ENCODE peak calls at places on chromosomes 11 and 22, in eight cellular contexts. V, B, F, G, H, Y, N and X are unnamed samples.

GRCh38 chr22:43088616-43088978 is 594 bp downstream of the TTLL1 start:
- DNase-seq in V (no peak), B (no peak), F (peak), G (no peak), H (no peak), Y (no peak), N (peak), X (no peak)

GRCh38 chr11:63710476-63711217 is 29.3 kb downstream of the RTN3 start:
- DNase-seq in V (peak), B (no peak), F (peak), G (no peak), H (no peak), Y (no peak), N (no peak), X (no peak)

GRCh38 chr22:21457023-21457787 is 10.0 kb upstream of the TMEM191C start:
- DNase-seq in V (no peak), B (no peak), F (no peak), G (no peak), H (no peak), Y (no peak), N (no peak), X (no peak)

GRCh38 chr22:46201059-46201757 is 48.9 kb downstream of the CDPF1 start:
- DNase-seq in V (no peak), B (no peak), F (no peak), G (no peak), H (no peak), Y (no peak), N (peak), X (no peak)

GRCh38 chr11:47259178-47259977 is 1.6 kb downstream of the NR1H3 start:
- DNase-seq in V (peak), B (no peak), F (peak), G (peak), H (peak), Y (peak), N (peak), X (peak)

GRCh38 chr11:122751298-122752070 is 86.8 kb upstream of the CRTAM start:
- DNase-seq in V (peak), B (no peak), F (peak), G (no peak), H (no peak), Y (peak), N (no peak), X (no peak)

GRCh38 chr11:129894281-129895125 is 875 bp downstream of the NFRKB start:
- DNase-seq in V (peak), B (no peak), F (peak), G (peak), H (peak), Y (peak), N (no peak), X (peak)

GRCh38 chr11:41917900-41918299 is 458.4 kb upstream of the LRRC4C start:
- DNase-seq in V (no peak), B (no peak), F (no peak), G (no peak), H (no peak), Y (no peak), N (no peak), X (no peak)

GRCh38 chr22:46119729-46120419 is 30.5 kb upstream of the PPARA start:
- DNase-seq in V (peak), B (peak), F (peak), G (no peak), H (no peak), Y (no peak), N (no peak), X (no peak)

GRCh38 chr11:86067230-86068137 is 1.4 kb downstream of the PICALM start:
- DNase-seq in V (no peak), B (no peak), F (peak), G (peak), H (no peak), Y (peak), N (no peak), X (peak)

GRCh38 chr22:38758276-38758945 is 2.6 kb upstream of the SUN2 start:
- DNase-seq in V (no peak), B (no peak), F (no peak), G (no peak), H (peak), Y (peak), N (no peak), X (no peak)

GRCh38 chr11:123143476-123143875 is 51.6 kb downstream of the CLMP start:
- DNase-seq in V (no peak), B (no peak), F (no peak), G (no peak), H (no peak), Y (no peak), N (no peak), X (no peak)

GRCh38 chr11:12232819-12233601 is 122.6 kb downstream of the MICAL2 start:
- DNase-seq in V (peak), B (peak), F (peak), G (no peak), H (no peak), Y (no peak), N (no peak), X (no peak)

GRCh38 chr11:126140932-126141291 is 70.5 kb downstream of the RPUSD4 start:
- DNase-seq in V (peak), B (no peak), F (peak), G (no peak), H (no peak), Y (no peak), N (no peak), X (no peak)

GRCh38 chr11:134346101-134346975 is 14.6 kb downstream of the GLB1L2 start:
- DNase-seq in V (no peak), B (no peak), F (no peak), G (no peak), H (peak), Y (no peak), N (peak), X (no peak)

DNA sequence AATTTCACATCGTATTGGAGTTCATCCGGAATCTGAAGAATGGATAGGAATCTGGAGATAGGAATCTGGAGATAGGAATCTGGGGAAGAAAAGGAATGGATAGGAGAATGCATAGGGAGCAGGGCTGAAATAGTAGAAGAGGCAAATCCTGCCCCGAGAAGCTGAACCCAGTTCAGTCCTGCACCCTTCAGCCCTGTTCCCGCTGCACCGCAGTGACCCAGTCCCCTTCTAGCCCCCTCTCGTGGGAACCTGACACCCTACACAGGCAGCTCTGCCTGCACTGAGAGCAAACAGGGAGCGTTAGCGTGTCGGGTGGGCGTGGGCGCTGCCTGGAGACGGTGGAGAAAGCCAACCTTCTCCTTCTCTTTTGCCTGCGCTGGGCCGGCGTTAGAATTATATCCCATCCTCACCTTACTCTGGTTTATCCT is 1.1 kb upstream of the CCKBR start:
- DNase-seq in V (no peak), B (no peak), F (peak), G (no peak), H (no peak), Y (no peak), N (peak), X (no peak)
- H3K4me3 ChIP-seq in V (no peak), B (no peak), F (peak), G (no peak), H (no peak), Y (no peak), N (peak), X (no peak)

GRCh38 chr11:102704841-102705240 is 728 bp downstream of the MMP27 start:
- DNase-seq in V (no peak), B (no peak), F (peak), G (no peak), H (no peak), Y (no peak), N (no peak), X (no peak)

GRCh38 chr11:102708654-102709053 is 3.1 kb upstream of the MMP27 start:
- DNase-seq in V (no peak), B (no peak), F (no peak), G (no peak), H (no peak), Y (no peak), N (no peak), X (no peak)

GRCh38 chr11:102709211-102709980 is 3.8 kb upstream of the MMP27 start:
- DNase-seq in V (no peak), B (no peak), F (peak), G (no peak), H (no peak), Y (no peak), N (no peak), X (no peak)

GRCh38 chr11:102703826-102704493 is 1.6 kb downstream of the MMP27 start:
- DNase-seq in V (no peak), B (no peak), F (no peak), G (no peak), H (no peak), Y (no peak), N (no peak), X (no peak)

GRCh38 chr11:102705626-102706025 is at the start of gene MMP27:
- DNase-seq in V (no peak), B (no peak), F (peak), G (no peak), H (no peak), Y (no peak), N (no peak), X (no peak)
- H3K4me3 ChIP-seq in V (no peak), B (no peak), F (peak), G (no peak), H (no peak), Y (no peak), N (no peak), X (no peak)

GRCh38 chr22:17107547-17107810 is 13.7 kb downstream of the TMEM121B start:
- DNase-seq in V (no peak), B (no peak), F (no peak), G (no peak), H (no peak), Y (no peak), N (no peak), X (no peak)

GRCh38 chr22:17104336-17104935 is 16.7 kb downstream of the TMEM121B start:
- DNase-seq in V (no peak), B (no peak), F (no peak), G (no peak), H (no peak), Y (no peak), N (peak), X (no peak)

GRCh38 chr22:17106161-17106784 is 14.9 kb downstream of the TMEM121B start:
- DNase-seq in V (no peak), B (no peak), F (no peak), G (no peak), H (no peak), Y (peak), N (peak), X (no peak)

GRCh38 chr22:17106785-17107546 is 14.2 kb downstream of the TMEM121B start:
- DNase-seq in V (no peak), B (no peak), F (no peak), G (no peak), H (no peak), Y (peak), N (peak), X (no peak)

GRCh38 chr22:17105143-17106129 is 15.7 kb downstream of the TMEM121B start:
- DNase-seq in V (no peak), B (no peak), F (no peak), G (no peak), H (no peak), Y (peak), N (peak), X (no peak)
- H3K4me3 ChIP-seq in V (no peak), B (no peak), F (no peak), G (no peak), H (no peak), Y (peak), N (no peak), X (no peak)

GRCh38 chr11:34501500-34501899 is 12.1 kb downstream of the ELF5 start:
- DNase-seq in V (peak), B (no peak), F (peak), G (no peak), H (no peak), Y (peak), N (no peak), X (no peak)
- H3K4me3 ChIP-seq in V (no peak), B (no peak), F (peak), G (no peak), H (no peak), Y (no peak), N (no peak), X (no peak)

DNA sequence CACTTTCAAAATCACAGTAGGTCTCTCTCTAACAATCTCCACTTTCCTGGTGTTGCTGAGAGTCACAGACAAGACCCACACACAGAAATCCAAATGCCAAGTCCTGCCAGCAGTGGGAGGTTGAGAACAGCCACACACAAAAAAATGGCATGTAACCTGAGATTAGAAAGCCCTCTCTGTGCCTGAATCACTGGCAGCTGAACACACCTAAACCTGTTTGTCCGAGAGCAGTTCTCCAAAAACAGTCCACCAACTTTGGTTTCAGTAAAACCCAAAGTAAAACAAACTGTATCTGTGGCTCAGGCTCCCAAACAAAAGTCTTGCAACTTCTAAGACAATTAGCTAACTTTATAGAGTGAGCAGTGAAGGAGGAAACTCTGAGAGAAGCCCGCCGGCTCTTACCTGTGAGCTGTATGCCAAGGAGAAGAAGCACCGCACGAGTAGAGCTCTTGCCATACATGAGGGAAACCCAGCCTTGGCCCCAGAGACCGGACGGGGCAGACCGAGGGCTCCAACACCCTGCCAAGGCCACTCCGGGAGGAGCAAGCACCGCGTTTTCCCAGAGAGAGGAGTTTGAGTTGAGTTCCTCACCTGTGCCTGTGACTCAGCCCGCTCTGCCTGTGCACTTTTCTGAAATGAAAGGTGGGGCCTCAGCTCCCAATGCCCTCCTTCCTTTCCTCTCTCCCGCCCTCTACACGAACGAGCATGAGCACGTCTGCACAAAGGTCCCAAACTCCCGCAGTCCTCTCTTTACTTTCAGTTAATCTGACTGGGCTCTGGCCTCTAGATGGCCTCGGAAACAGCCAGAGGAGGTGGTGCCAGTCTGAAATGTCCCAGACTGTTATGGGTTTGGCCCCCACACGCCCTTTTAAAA is at the start of gene MPZL2:
- DNase-seq in V (no peak), B (peak), F (peak), G (no peak), H (no peak), Y (peak), N (peak), X (no peak)
- H3K4me3 ChIP-seq in V (no peak), B (no peak), F (no peak), G (no peak), H (no peak), Y (no peak), N (peak), X (no peak)

DNA sequence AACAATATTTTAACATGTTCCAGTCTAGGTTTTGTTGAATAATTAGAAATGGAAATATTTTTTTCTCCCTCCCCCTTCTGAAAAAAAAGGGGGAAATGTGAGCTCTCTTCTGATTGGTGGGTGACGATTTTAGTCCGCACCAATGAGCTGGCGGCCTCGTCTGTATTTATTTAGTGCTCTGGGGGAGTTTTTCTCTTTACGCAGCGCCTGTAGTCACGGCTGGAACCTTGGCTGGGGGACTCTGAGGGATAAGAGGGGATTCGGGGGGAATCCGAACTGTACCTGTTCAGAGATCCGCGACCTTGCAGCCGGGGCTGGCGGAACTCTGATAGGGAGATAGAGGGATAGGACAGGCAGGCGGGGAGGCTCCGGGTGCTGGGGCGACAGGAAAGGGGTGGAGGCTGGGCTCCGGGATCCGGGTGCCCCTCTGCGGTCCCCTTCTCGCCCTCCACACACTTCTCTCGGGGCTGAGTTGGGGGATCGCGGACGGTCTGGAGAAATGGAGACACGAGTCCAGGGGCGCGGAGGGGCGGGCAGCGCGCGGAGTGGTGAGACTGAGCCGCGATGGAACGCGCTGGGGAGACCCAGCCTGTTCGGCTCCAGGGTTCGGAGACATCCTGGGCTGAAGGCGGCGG is 99.7 kb upstream of the HSD17B12 start:
- DNase-seq in V (no peak), B (no peak), F (peak), G (peak), H (no peak), Y (no peak), N (peak), X (no peak)
- H3K4me3 ChIP-seq in V (peak), B (no peak), F (peak), G (peak), H (no peak), Y (no peak), N (peak), X (peak)

GRCh38 chr11:57792060-57792541 is 30.5 kb downstream of the CTNND1 start:
- DNase-seq in V (peak), B (peak), F (no peak), G (no peak), H (peak), Y (peak), N (no peak), X (no peak)

GRCh38 chr11:57793711-57794110 is 32.1 kb downstream of the CTNND1 start:
- DNase-seq in V (no peak), B (no peak), F (no peak), G (no peak), H (no peak), Y (no peak), N (no peak), X (no peak)

GRCh38 chr11:57787920-57788716 is 26.5 kb downstream of the CTNND1 start:
- DNase-seq in V (no peak), B (peak), F (no peak), G (no peak), H (peak), Y (peak), N (peak), X (no peak)

GRCh38 chr11:57791321-57792059 is 29.9 kb downstream of the CTNND1 start:
- DNase-seq in V (no peak), B (no peak), F (no peak), G (no peak), H (no peak), Y (peak), N (peak), X (no peak)

DNA sequence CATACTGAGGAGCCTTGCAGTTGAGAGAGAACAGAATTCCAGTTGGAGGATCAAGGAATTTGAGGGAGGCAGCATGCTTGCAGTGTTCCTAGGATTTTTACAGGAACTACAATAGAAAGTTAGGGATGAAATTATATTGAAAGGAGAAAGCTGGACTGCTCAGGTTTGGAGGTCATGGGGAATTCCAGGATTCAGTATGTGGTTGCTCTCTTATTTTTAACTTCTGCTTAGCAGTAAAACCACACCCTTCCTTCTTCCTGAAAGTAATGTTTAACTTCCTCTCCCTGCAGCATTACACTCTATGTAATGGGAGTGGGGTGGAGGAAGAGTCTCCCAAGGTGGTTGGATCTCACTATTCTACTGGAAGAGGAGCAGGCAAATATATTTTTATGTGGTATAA is 31.3 kb downstream of the CTNND1 start:
- DNase-seq in V (no peak), B (no peak), F (no peak), G (no peak), H (no peak), Y (peak), N (no peak), X (no peak)
- H3K4me3 ChIP-seq in V (no peak), B (no peak), F (no peak), G (no peak), H (peak), Y (peak), N (no peak), X (no peak)

GRCh38 chr11:18669629-18670162 is 28.9 kb upstream of the TMEM86A start:
- DNase-seq in V (no peak), B (peak), F (no peak), G (no peak), H (no peak), Y (no peak), N (peak), X (no peak)

GRCh38 chr11:18668131-18668530 is 30.4 kb upstream of the TMEM86A start:
- DNase-seq in V (no peak), B (no peak), F (no peak), G (no peak), H (no peak), Y (no peak), N (no peak), X (no peak)

GRCh38 chr11:18671246-18671645 is 27.3 kb upstream of the TMEM86A start:
- DNase-seq in V (no peak), B (no peak), F (no peak), G (no peak), H (no peak), Y (no peak), N (no peak), X (no peak)

GRCh38 chr11:18669211-18669593 is 29.4 kb upstream of the TMEM86A start:
- DNase-seq in V (no peak), B (no peak), F (peak), G (no peak), H (no peak), Y (peak), N (no peak), X (no peak)
- H3K4me3 ChIP-seq in V (no peak), B (no peak), F (no peak), G (no peak), H (no peak), Y (no peak), N (no peak), X (no peak)

DNA sequence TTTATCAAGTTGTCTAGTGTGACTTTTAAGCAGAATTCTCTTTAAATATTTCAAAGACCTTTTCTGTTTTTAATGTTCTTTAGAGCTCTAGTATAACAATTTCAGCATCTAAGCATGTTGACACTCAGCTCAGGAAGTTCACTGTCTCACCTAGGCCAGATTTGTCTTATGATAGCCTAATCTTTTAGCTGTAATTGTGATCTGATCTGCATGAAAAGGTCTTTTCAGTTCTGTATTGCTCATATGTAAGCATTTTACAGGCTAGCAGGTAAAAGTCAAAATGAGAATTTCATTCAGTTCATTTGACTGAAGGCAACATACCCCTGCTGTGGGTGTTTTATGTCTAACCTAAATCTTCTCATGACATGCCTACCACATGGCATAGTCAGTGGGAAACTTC is 46.7 kb upstream of the SLC37A2 start:
- DNase-seq in V (no peak), B (no peak), F (no peak), G (no peak), H (no peak), Y (no peak), N (no peak), X (no peak)
- H3K4me3 ChIP-seq in V (no peak), B (no peak), F (no peak), G (no peak), H (no peak), Y (no peak), N (no peak), X (no peak)

GRCh38 chr11:35141538-35141937 is 2.6 kb downstream of the CD44 start:
- DNase-seq in V (no peak), B (peak), F (peak), G (no peak), H (no peak), Y (peak), N (no peak), X (no peak)
- H3K4me3 ChIP-seq in V (peak), B (peak), F (peak), G (no peak), H (peak), Y (peak), N (no peak), X (no peak)